ENCODE peak calls at places on chromosomes 13 and 19, in nine cellular contexts. One of them, this sample, is unnamed.
A peak's percentile ranks its signal among the peaks of the same experiment; 100 is the strongest.

GRCh38 chr13:33078268-33078667 is 62.0 kb downstream of the KL start:
- DNase-seq in bronchial epithelial cell: no peak
- DNase-seq in IMR-90: no peak
- DNase-seq in HAP-1: no peak
- DNase-seq in PC-3: no peak
- DNase-seq in cardiac muscle cell: no peak
- DNase-seq in uterus: no peak
- DNase-seq in cardiac fibroblast: no peak
- DNase-seq in foreskin fibroblast: no peak
- DNase-seq in this sample: no peak

GRCh38 chr19:19655051-19655594 is 8.4 kb downstream of the ATP13A1 start:
- DNase-seq in cardiac muscle cell: no peak
- DNase-seq in HAP-1: no peak
- DNase-seq in foreskin fibroblast: no peak
- DNase-seq in cardiac fibroblast: no peak
- DNase-seq in uterus: no peak
- DNase-seq in bronchial epithelial cell: no peak
- DNase-seq in PC-3: no peak
- DNase-seq in IMR-90: no peak
- DNase-seq in this sample: no peak

GRCh38 chr13:102185375-102185984 is 216.4 kb downstream of the FGF14 start:
- DNase-seq in uterus: no peak
- DNase-seq in PC-3: no peak
- DNase-seq in IMR-90: no peak
- DNase-seq in bronchial epithelial cell: no peak
- DNase-seq in cardiac fibroblast: no peak
- DNase-seq in foreskin fibroblast: no peak
- DNase-seq in cardiac muscle cell: no peak
- DNase-seq in HAP-1: no peak
- DNase-seq in this sample: no peak

GRCh38 chr19:39824143-39825092 is 9.5 kb downstream of the DYRK1B start:
- DNase-seq in foreskin fibroblast: peak; percentile 96
- DNase-seq in IMR-90: peak; percentile 91
- DNase-seq in PC-3: peak; percentile 87
- DNase-seq in cardiac fibroblast: peak; percentile 95
- DNase-seq in uterus: peak; percentile 82
- DNase-seq in cardiac muscle cell: peak; percentile 95
- DNase-seq in bronchial epithelial cell: peak; percentile 92
- DNase-seq in HAP-1: no peak
- DNase-seq in this sample: peak; percentile 97

GRCh38 chr13:41075034-41075433 is 13.7 kb downstream of the WBP4 start:
- DNase-seq in HAP-1: peak; percentile 30
- DNase-seq in uterus: no peak
- DNase-seq in foreskin fibroblast: peak; percentile 67
- DNase-seq in cardiac fibroblast: peak; percentile 63
- DNase-seq in bronchial epithelial cell: peak; percentile 31
- DNase-seq in cardiac muscle cell: peak; percentile 64
- DNase-seq in IMR-90: peak; percentile 49
- DNase-seq in PC-3: peak; percentile 46
- DNase-seq in this sample: peak; percentile 48

GRCh38 chr13:27446986-27447583 is 3.3 kb downstream of the MTIF3 start:
- DNase-seq in bronchial epithelial cell: no peak
- DNase-seq in PC-3: no peak
- DNase-seq in cardiac fibroblast: no peak
- DNase-seq in foreskin fibroblast: no peak
- DNase-seq in uterus: no peak
- DNase-seq in cardiac muscle cell: no peak
- DNase-seq in HAP-1: no peak
- DNase-seq in IMR-90: no peak
- DNase-seq in this sample: no peak

GRCh38 chr19:18045307-18046013 is 37.5 kb downstream of the ARRDC2 start:
- DNase-seq in uterus: no peak
- DNase-seq in foreskin fibroblast: no peak
- DNase-seq in HAP-1: no peak
- DNase-seq in cardiac muscle cell: no peak
- DNase-seq in cardiac fibroblast: no peak
- DNase-seq in bronchial epithelial cell: no peak
- DNase-seq in IMR-90: no peak
- DNase-seq in PC-3: no peak
- DNase-seq in this sample: no peak

GRCh38 chr13:54705738-54706137 is 1677.1 kb downstream of the OLFM4 start:
- DNase-seq in cardiac muscle cell: no peak
- DNase-seq in cardiac fibroblast: no peak
- DNase-seq in HAP-1: no peak
- DNase-seq in uterus: no peak
- DNase-seq in bronchial epithelial cell: no peak
- DNase-seq in PC-3: no peak
- DNase-seq in IMR-90: no peak
- DNase-seq in foreskin fibroblast: no peak
- DNase-seq in this sample: no peak

GRCh38 chr13:91141619-91142061 is 205.8 kb upstream of the MIR17HG start:
- DNase-seq in PC-3: no peak
- DNase-seq in HAP-1: no peak
- DNase-seq in uterus: no peak
- DNase-seq in IMR-90: no peak
- DNase-seq in cardiac muscle cell: no peak
- DNase-seq in foreskin fibroblast: no peak
- DNase-seq in cardiac fibroblast: no peak
- DNase-seq in bronchial epithelial cell: no peak
- DNase-seq in this sample: no peak

GRCh38 chr13:99353836-99354235 is 46.6 kb upstream of the GPR183 start:
- DNase-seq in HAP-1: no peak
- DNase-seq in foreskin fibroblast: peak; percentile 34
- DNase-seq in cardiac fibroblast: no peak
- DNase-seq in PC-3: no peak
- DNase-seq in cardiac muscle cell: no peak
- DNase-seq in uterus: no peak
- DNase-seq in IMR-90: peak; percentile 46
- DNase-seq in bronchial epithelial cell: no peak
- DNase-seq in this sample: no peak

GRCh38 chr19:47486900-47487299 is 2.9 kb upstream of the KPTN start:
- DNase-seq in IMR-90: no peak
- DNase-seq in uterus: no peak
- DNase-seq in bronchial epithelial cell: no peak
- DNase-seq in PC-3: no peak
- DNase-seq in HAP-1: no peak
- DNase-seq in cardiac fibroblast: no peak
- DNase-seq in cardiac muscle cell: no peak
- DNase-seq in foreskin fibroblast: no peak
- DNase-seq in this sample: no peak

GRCh38 chr13:39684531-39685137 is 29.2 kb downstream of the COG6 start:
- DNase-seq in cardiac fibroblast: peak; percentile 70
- DNase-seq in uterus: no peak
- DNase-seq in HAP-1: no peak
- DNase-seq in PC-3: peak; percentile 54
- DNase-seq in cardiac muscle cell: peak; percentile 62
- DNase-seq in IMR-90: peak; percentile 65
- DNase-seq in bronchial epithelial cell: peak; percentile 56
- DNase-seq in foreskin fibroblast: peak; percentile 49
- DNase-seq in this sample: peak; percentile 45

DNA sequence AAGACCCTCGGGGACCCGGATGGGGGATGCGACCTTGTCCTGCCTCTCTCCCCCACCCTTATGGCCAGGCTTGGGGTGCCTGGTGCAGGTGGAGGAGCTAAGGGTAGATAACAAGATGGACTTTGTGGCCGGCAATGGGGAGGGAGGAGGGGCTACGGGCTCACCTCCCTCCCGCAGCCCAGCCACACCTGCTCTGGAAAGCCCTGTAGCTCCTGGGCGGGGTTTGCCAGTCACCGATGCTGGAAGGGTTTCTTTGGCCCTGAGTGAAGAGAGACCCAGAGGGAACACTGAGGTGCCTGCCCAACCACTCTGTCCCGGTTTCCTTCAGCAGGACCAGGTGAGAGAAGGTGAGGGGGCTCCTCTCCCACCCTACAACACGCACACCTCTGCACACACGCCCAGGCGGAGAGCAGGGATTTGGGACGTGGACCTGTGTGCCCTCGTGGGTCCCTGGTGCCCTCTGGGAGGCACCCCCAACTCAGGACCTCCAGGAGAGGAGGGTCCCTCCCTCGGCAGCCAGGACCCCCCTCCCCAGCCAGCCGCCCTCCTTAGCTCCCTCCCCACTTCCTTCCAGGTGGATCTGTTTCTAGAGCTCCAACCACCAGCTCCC is at the start of gene FUT2:
- DNase-seq in bronchial epithelial cell: no peak
- DNase-seq in cardiac fibroblast: no peak
- DNase-seq in HAP-1: no peak
- DNase-seq in uterus: no peak
- DNase-seq in foreskin fibroblast: no peak
- DNase-seq in IMR-90: no peak
- DNase-seq in cardiac muscle cell: no peak
- DNase-seq in PC-3: no peak
- DNase-seq in this sample: peak; percentile 55
- H3K4me3 ChIP-seq in bronchial epithelial cell: peak within 1 kb of the TSS; percentile 33
- H3K4me3 ChIP-seq in cardiac fibroblast: no peak within 1 kb of the TSS
- H3K4me3 ChIP-seq in HAP-1: no peak within 1 kb of the TSS
- H3K4me3 ChIP-seq in uterus: peak within 1 kb of the TSS; percentile 0
- H3K4me3 ChIP-seq in foreskin fibroblast: no peak within 1 kb of the TSS
- H3K4me3 ChIP-seq in IMR-90: no peak within 1 kb of the TSS
- H3K4me3 ChIP-seq in cardiac muscle cell: no peak within 1 kb of the TSS
- H3K4me3 ChIP-seq in PC-3: no peak within 1 kb of the TSS
- H3K4me3 ChIP-seq in this sample: peak within 1 kb of the TSS; percentile 46

GRCh38 chr19:1511318-1511988 is 1.4 kb downstream of the ADAMTSL5 start:
- DNase-seq in IMR-90: no peak
- DNase-seq in bronchial epithelial cell: no peak
- DNase-seq in cardiac muscle cell: no peak
- DNase-seq in foreskin fibroblast: no peak
- DNase-seq in uterus: no peak
- DNase-seq in PC-3: no peak
- DNase-seq in cardiac fibroblast: no peak
- DNase-seq in HAP-1: no peak
- DNase-seq in this sample: no peak
- H3K4me3 ChIP-seq in IMR-90: no peak overlapping the region
- H3K4me3 ChIP-seq in bronchial epithelial cell: no peak overlapping the region
- H3K4me3 ChIP-seq in cardiac muscle cell: no peak overlapping the region
- H3K4me3 ChIP-seq in foreskin fibroblast: peak overlapping the region; percentile 78
- H3K4me3 ChIP-seq in uterus: no peak overlapping the region
- H3K4me3 ChIP-seq in PC-3: no peak overlapping the region
- H3K4me3 ChIP-seq in cardiac fibroblast: no peak overlapping the region
- H3K4me3 ChIP-seq in HAP-1: no peak overlapping the region
- H3K4me3 ChIP-seq in this sample: no peak overlapping the region

GRCh38 chr19:53136432-53136831 is 3.7 kb upstream of the ZNF415 start:
- DNase-seq in bronchial epithelial cell: no peak
- DNase-seq in PC-3: no peak
- DNase-seq in cardiac fibroblast: no peak
- DNase-seq in uterus: no peak
- DNase-seq in cardiac muscle cell: no peak
- DNase-seq in foreskin fibroblast: no peak
- DNase-seq in IMR-90: no peak
- DNase-seq in HAP-1: no peak
- DNase-seq in this sample: no peak

GRCh38 chr19:53131732-53132131 is 978 bp downstream of the ZNF415 start:
- DNase-seq in PC-3: no peak
- DNase-seq in cardiac fibroblast: no peak
- DNase-seq in IMR-90: no peak
- DNase-seq in HAP-1: no peak
- DNase-seq in uterus: no peak
- DNase-seq in foreskin fibroblast: no peak
- DNase-seq in bronchial epithelial cell: no peak
- DNase-seq in cardiac muscle cell: no peak
- DNase-seq in this sample: no peak

GRCh38 chr19:53131085-53131484 is 1.6 kb downstream of the ZNF415 start:
- DNase-seq in HAP-1: no peak
- DNase-seq in bronchial epithelial cell: no peak
- DNase-seq in cardiac fibroblast: no peak
- DNase-seq in cardiac muscle cell: no peak
- DNase-seq in IMR-90: no peak
- DNase-seq in uterus: no peak
- DNase-seq in PC-3: no peak
- DNase-seq in foreskin fibroblast: no peak
- DNase-seq in this sample: no peak

GRCh38 chr19:53130506-53130905 is 2.2 kb downstream of the ZNF415 start:
- DNase-seq in bronchial epithelial cell: peak; percentile 3
- DNase-seq in cardiac fibroblast: no peak
- DNase-seq in HAP-1: no peak
- DNase-seq in PC-3: no peak
- DNase-seq in IMR-90: no peak
- DNase-seq in uterus: no peak
- DNase-seq in foreskin fibroblast: no peak
- DNase-seq in cardiac muscle cell: no peak
- DNase-seq in this sample: peak; percentile 36

DNA sequence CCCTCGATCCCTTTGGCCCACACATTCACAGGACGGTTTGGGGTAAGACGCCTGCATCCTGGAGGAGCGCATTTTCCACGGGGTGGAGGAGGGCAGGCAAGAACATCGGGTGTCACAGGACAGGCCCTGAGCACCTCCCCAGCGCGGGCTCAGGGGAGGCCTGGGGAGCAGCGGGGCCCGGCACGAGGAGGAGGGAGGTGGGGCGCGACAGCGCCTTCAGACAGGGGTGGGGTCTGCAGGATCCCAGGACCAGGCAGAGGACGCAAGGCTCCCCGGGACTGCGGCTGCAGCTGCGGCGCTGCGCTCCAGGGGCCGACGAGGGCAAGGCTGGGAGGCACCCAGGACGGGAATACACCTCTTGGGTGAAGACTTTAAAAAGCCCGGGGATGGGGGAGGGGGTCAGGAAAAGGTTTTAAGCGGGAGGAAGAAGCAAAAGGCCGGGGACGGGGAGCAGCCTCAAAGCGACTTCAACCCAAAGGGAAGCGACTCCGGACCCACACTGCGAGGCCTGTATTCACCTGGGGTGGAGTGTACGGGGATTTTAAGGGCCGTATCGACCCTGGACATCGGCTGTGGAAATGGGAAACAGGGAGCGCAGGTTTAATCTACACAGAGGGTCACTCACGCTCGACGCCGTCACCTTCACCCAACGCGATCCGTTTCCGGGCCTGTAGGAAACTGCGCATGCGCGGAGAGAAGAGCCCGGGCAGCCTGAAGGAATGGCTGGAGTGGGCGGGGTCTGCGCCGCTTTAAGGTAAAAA is at the start of gene ZNF415:
- DNase-seq in bronchial epithelial cell: peak; percentile 42
- DNase-seq in uterus: peak; percentile 82
- DNase-seq in IMR-90: peak; percentile 67
- DNase-seq in HAP-1: no peak
- DNase-seq in PC-3: peak; percentile 60
- DNase-seq in foreskin fibroblast: peak; percentile 89
- DNase-seq in cardiac muscle cell: peak; percentile 92
- DNase-seq in cardiac fibroblast: peak; percentile 65
- DNase-seq in this sample: peak; percentile 67
- H3K4me3 ChIP-seq in bronchial epithelial cell: peak within 1 kb of the TSS; percentile 47
- H3K4me3 ChIP-seq in uterus: peak within 1 kb of the TSS; percentile 35
- H3K4me3 ChIP-seq in IMR-90: peak within 1 kb of the TSS; percentile 57
- H3K4me3 ChIP-seq in HAP-1: no peak within 1 kb of the TSS
- H3K4me3 ChIP-seq in PC-3: peak within 1 kb of the TSS; percentile 58
- H3K4me3 ChIP-seq in foreskin fibroblast: peak within 1 kb of the TSS; percentile 80
- H3K4me3 ChIP-seq in cardiac muscle cell: peak within 1 kb of the TSS; percentile 80
- H3K4me3 ChIP-seq in cardiac fibroblast: peak within 1 kb of the TSS; percentile 55
- H3K4me3 ChIP-seq in this sample: peak within 1 kb of the TSS; percentile 77

DNA sequence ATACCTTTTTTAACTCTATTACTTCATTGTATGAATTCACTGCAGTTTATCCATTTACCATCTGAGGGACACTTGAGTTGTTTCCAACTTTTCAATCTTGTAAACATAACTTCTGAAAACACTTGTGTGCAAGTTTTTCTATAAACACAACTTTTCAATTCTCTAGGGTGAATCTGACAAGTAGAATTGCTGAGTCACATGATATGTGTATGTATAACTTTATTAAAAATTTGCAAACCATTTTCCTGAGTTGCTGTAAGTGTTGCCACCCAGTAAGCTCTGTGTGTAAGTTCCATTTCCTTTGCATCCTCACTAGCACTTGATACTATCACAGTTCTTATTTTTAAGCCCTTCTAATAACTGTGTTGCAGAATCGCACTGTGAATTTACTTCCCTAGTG is 1415.6 kb upstream of the ATXN8OS start:
- DNase-seq in foreskin fibroblast: no peak
- DNase-seq in PC-3: no peak
- DNase-seq in IMR-90: no peak
- DNase-seq in HAP-1: no peak
- DNase-seq in cardiac muscle cell: no peak
- DNase-seq in uterus: no peak
- DNase-seq in cardiac fibroblast: no peak
- DNase-seq in bronchial epithelial cell: no peak
- DNase-seq in this sample: no peak
- H3K4me3 ChIP-seq in foreskin fibroblast: no peak overlapping the region
- H3K4me3 ChIP-seq in PC-3: no peak overlapping the region
- H3K4me3 ChIP-seq in IMR-90: no peak overlapping the region
- H3K4me3 ChIP-seq in HAP-1: no peak overlapping the region
- H3K4me3 ChIP-seq in cardiac muscle cell: no peak overlapping the region
- H3K4me3 ChIP-seq in uterus: no peak overlapping the region
- H3K4me3 ChIP-seq in cardiac fibroblast: no peak overlapping the region
- H3K4me3 ChIP-seq in bronchial epithelial cell: no peak overlapping the region
- H3K4me3 ChIP-seq in this sample: no peak overlapping the region

This sample was measured in epithelial cell of esophagus.